ENCODE peak calls at places on chromosomes 11 and 22, in five cellular contexts. W is neural crest cell; N is SW 1271; I is substantia nigra; O is stimulated activated naive B cell treated with anti-CD40 and anti-IgM and Interleukin-4, amounts not matched to agents 10 μg/mL and 1 μg/mL and 100 μg/mL, for 72 hours. G is an unnamed sample.

GRCh38 chr11:2765491-2765890 is 65.7 kb upstream of the KCNQ1OT1 start:
- DNase-seq in O (no peak), I (no peak), N (no peak), W (no peak), G (no peak)

GRCh38 chr22:49364398-49364797 is 463.3 kb downstream of the BRD1 start:
- DNase-seq in I (no peak), N (no peak), W (no peak), O (no peak), G (no peak)

GRCh38 chr11:3964056-3964455 is 108.6 kb downstream of the STIM1 start:
- DNase-seq in N (no peak), W (no peak), O (no peak), I (no peak), G (no peak)

GRCh38 chr11:86174101-86175046 is 70.2 kb upstream of the EED start:
- DNase-seq in N (no peak), W (no peak), O (no peak), I (no peak), G (no peak)

GRCh38 chr22:37765498-37765897 is 42.2 kb upstream of the GCAT start:
- DNase-seq in O (no peak), W (no peak), I (no peak), N (no peak), G (no peak)

GRCh38 chr11:74650498-74650897 is 58.1 kb downstream of the POLD3 start:
- DNase-seq in I (no peak), N (no peak), O (no peak), W (no peak), G (no peak)

GRCh38 chr22:46531776-46532175 is 5.6 kb downstream of the CELSR1 start:
- DNase-seq in W (no peak), O (no peak), I (no peak), N (no peak), G (no peak)

GRCh38 chr11:68328374-68329091 is 16.1 kb downstream of the LRP5 start:
- DNase-seq in O (no peak), I (peak; percentile 65), N (no peak), W (peak; percentile 63), G (peak; percentile 63)

GRCh38 chr11:119087747-119088241 is 3.1 kb downstream of the HMBS start:
- DNase-seq in I (no peak), O (no peak), W (no peak), N (no peak), G (no peak)

GRCh38 chr11:18352581-18352980 is 30.2 kb downstream of the GTF2H1 start:
- DNase-seq in I (no peak), N (no peak), O (no peak), W (no peak), G (no peak)

GRCh38 chr22:36865346-36865745 is 4.5 kb downstream of the NCF4 start:
- DNase-seq in N (no peak), I (no peak), W (no peak), O (peak; percentile 44), G (peak; percentile 34)

GRCh38 chr22:31829505-31829904 is 75.7 kb downstream of the DEPDC5 start:
- DNase-seq in W (no peak), N (peak; percentile 94), I (no peak), O (peak; percentile 29), G (no peak)

GRCh38 chr11:100793525-100793924 is 106.4 kb downstream of the ARHGAP42 start:
- DNase-seq in O (no peak), N (no peak), I (no peak), W (no peak), G (no peak)

GRCh38 chr11:85685820-85686459 is at the start of gene CCDC89:
- DNase-seq in I (peak; percentile 80), N (no peak), W (no peak), O (no peak), G (no peak)

GRCh38 chr11:13884159-13884799 is 78.2 kb upstream of the SPON1 start:
- DNase-seq in N (no peak), W (no peak), O (no peak), I (no peak), G (no peak)

GRCh38 chr11:76723548-76723947 is 53.0 kb upstream of the LRRC32 start:
- DNase-seq in O (no peak), I (no peak), N (no peak), W (no peak), G (no peak)

GRCh38 chr22:38110008-38110862 is at the start of gene BAIAP2L2:
- DNase-seq in N (no peak), W (no peak), I (no peak), O (no peak), G (no peak)

GRCh38 chr11:92329644-92330043 is 105.0 kb downstream of the FAT3 start:
- DNase-seq in W (no peak), N (no peak), I (no peak), O (no peak), G (no peak)

GRCh38 chr11:5247479-5248192 is 2.0 kb downstream of the HBG1 start:
- DNase-seq in I (no peak), W (no peak), N (no peak), O (no peak), G (no peak)

GRCh38 chr22:50059185-50059880 is 1.2 kb upstream of the TTLL8 start:
- DNase-seq in W (peak; percentile 41), O (no peak), N (peak; percentile 4), I (no peak), G (peak; percentile 59)

GRCh38 chr11:115080923-115081322 is 402.6 kb downstream of the NXPE2 start:
- DNase-seq in N (no peak), O (no peak), W (no peak), I (no peak), G (no peak)

GRCh38 chr11:315516-315994 is 1.7 kb downstream of the IFITM1 start:
- DNase-seq in O (no peak), I (no peak), W (no peak), N (no peak), G (no peak)

GRCh38 chr11:67489860-67490726 is 7.3 kb downstream of the AIP start:
- DNase-seq in I (no peak), W (no peak), O (no peak), N (no peak), G (no peak)

GRCh38 chr22:50320116-50320515 is 6.7 kb downstream of the DENND6B start:
- DNase-seq in N (no peak), W (no peak), I (no peak), O (no peak), G (no peak)

GRCh38 chr11:31326470-31327148 is 42.9 kb downstream of the DCDC1 start:
- DNase-seq in N (no peak), O (no peak), I (no peak), W (no peak), G (no peak)

GRCh38 chr22:28976588-28976987 is 85.0 kb downstream of the C22orf31 start:
- DNase-seq in W (no peak), N (peak; percentile 25), O (no peak), I (no peak), G (no peak)

GRCh38 chr22:48858121-48858520 is 969.6 kb downstream of the BRD1 start:
- DNase-seq in O (no peak), N (no peak), W (no peak), I (no peak), G (no peak)

GRCh38 chr22:27564806-27565205 is 236.8 kb downstream of the MN1 start:
- DNase-seq in W (no peak), O (no peak), N (no peak), I (no peak), G (no peak)

GRCh38 chr11:1608363-1608762 is at the start of gene KRTAP5-3:
- DNase-seq in I (no peak), W (no peak), O (no peak), N (no peak), G (no peak)

GRCh38 chr11:102518296-102519094 is 12.1 kb downstream of the MMP7 start:
- DNase-seq in W (no peak), N (no peak), O (no peak), I (no peak), G (no peak)

GRCh38 chr11:1889941-1890855 is 1.5 kb downstream of the PRR33 start:
- DNase-seq in I (no peak), W (no peak), N (no peak), O (no peak), G (no peak)

GRCh38 chr11:113014262-113014661 is 53.0 kb downstream of the NCAM1 start:
- DNase-seq in I (peak; percentile 46), W (no peak), N (no peak), O (no peak), G (no peak)

GRCh38 chr11:74367881-74368280 is 30.4 kb downstream of the PGM2L1 start:
- DNase-seq in O (no peak), N (no peak), W (no peak), I (no peak), G (no peak)

GRCh38 chr22:43176090-43176489 is 10.8 kb downstream of the TTLL12 start:
- DNase-seq in W (no peak), I (no peak), O (no peak), N (no peak), G (no peak)